ENCODE peak calls at places on chromosomes 3 and 15, in six cellular contexts. I is SK-N-SH; R is left lung; J is right lobe of liver; H is CD4-positive, alpha-beta T cell; T is fibroblast of lung. M is an unnamed sample.

GRCh38 chr3:194687638-194688206 is 2.0 kb downstream of the FAM43A start:
- DNase-seq in H (peak), J (peak), R (peak), T (peak), I (peak), M (peak)

GRCh38 chr3:53190659-53191058 is 29.6 kb downstream of the PRKCD start:
- DNase-seq in I (no peak), H (no peak), T (no peak), R (no peak), J (no peak), M (no peak)

GRCh38 chr15:86650084-86650483 is 570.4 kb downstream of the AGBL1 start:
- DNase-seq in I (no peak), R (no peak), T (peak), H (no peak), J (no peak), M (no peak)

GRCh38 chr3:190626951-190627620 is 113.2 kb downstream of the IL1RAP start:
- DNase-seq in J (no peak), I (no peak), H (no peak), R (no peak), T (no peak), M (no peak)

GRCh38 chr3:155252535-155252934 is 40.9 kb downstream of the STRIT1 start:
- DNase-seq in J (no peak), I (no peak), R (no peak), T (no peak), H (no peak), M (no peak)

GRCh38 chr15:55786341-55786740 is 43.4 kb upstream of the PRTG start:
- DNase-seq in R (no peak), I (no peak), J (no peak), H (no peak), T (no peak), M (no peak)

GRCh38 chr15:49832421-49832980 is 211.7 kb downstream of the DTWD1 start:
- DNase-seq in T (peak), I (peak), R (no peak), J (peak), H (no peak), M (no peak)

GRCh38 chr3:187130346-187131066 is 8.8 kb downstream of the RPL39L start:
- DNase-seq in I (no peak), H (no peak), J (no peak), T (peak), R (no peak), M (no peak)

GRCh38 chr3:52827866-52828376 is 2.6 kb downstream of the ITIH4 start:
- DNase-seq in T (no peak), J (peak), H (no peak), R (no peak), I (peak), M (no peak)

GRCh38 chr3:15815696-15816095 is 17.9 kb upstream of the ANKRD28 start:
- DNase-seq in T (peak), I (peak), H (no peak), R (no peak), J (no peak), M (no peak)

GRCh38 chr15:35850284-35850683 is 304.3 kb upstream of the DPH6 start:
- DNase-seq in I (no peak), H (no peak), R (no peak), T (no peak), J (no peak), M (no peak)

GRCh38 chr3:72018339-72018984 is 233.5 kb upstream of the PROK2 start:
- DNase-seq in I (no peak), J (no peak), R (no peak), T (no peak), H (no peak), M (no peak)

GRCh38 chr3:62604301-62604700 is 231.0 kb upstream of the FEZF2 start:
- DNase-seq in R (no peak), T (peak), H (no peak), J (no peak), I (no peak), M (no peak)

GRCh38 chr15:83106994-83107840 is at the start of gene TM6SF1:
- DNase-seq in J (peak), T (no peak), H (no peak), I (peak), R (peak), M (no peak)

GRCh38 chr15:100737214-100737613 is 134.8 kb downstream of the ASB7 start:
- DNase-seq in J (no peak), H (no peak), I (peak), T (no peak), R (no peak), M (no peak)

GRCh38 chr3:12963184-12963868 is 109.9 kb downstream of the IQSEC1 start:
- DNase-seq in R (no peak), J (no peak), I (no peak), H (no peak), T (no peak), M (no peak)

GRCh38 chr15:64697911-64698369 is 77.4 kb downstream of the RBPMS2 start:
- DNase-seq in J (no peak), T (peak), I (no peak), R (no peak), H (no peak), M (no peak)

GRCh38 chr15:25679492-25679891 is 183.6 kb downstream of the ATP10A start:
- DNase-seq in H (no peak), I (no peak), R (no peak), J (no peak), T (no peak), M (no peak)

GRCh38 chr3:38004415-38005075 is 14.0 kb downstream of the VILL start:
- DNase-seq in T (peak), H (peak), I (peak), J (peak), R (no peak), M (peak)

GRCh38 chr3:122563717-122564025 is 429 bp downstream of the PARP9 start:
- DNase-seq in I (peak), J (no peak), T (peak), R (no peak), H (no peak), M (no peak)

GRCh38 chr15:75107905-75108838 is 84.8 kb downstream of the PPCDC start:
- DNase-seq in H (peak), T (peak), R (peak), I (no peak), J (no peak), M (no peak)

GRCh38 chr3:69079269-69080159 is 651 bp downstream of the UBA3 start:
- DNase-seq in I (peak), H (peak), J (peak), R (peak), T (no peak), M (no peak)

GRCh38 chr3:27312044-27312668 is 57.0 kb downstream of the NEK10 start:
- DNase-seq in J (no peak), R (no peak), T (peak), H (no peak), I (peak), M (no peak)

GRCh38 chr15:100284191-100284590 is 57.6 kb downstream of the ADAMTS17 start:
- DNase-seq in I (no peak), J (no peak), T (no peak), R (no peak), H (no peak), M (no peak)

GRCh38 chr15:84816694-84817460 is at the start of gene ALPK3:
- DNase-seq in J (peak), R (peak), H (no peak), T (peak), I (peak), M (no peak)

GRCh38 chr3:176041812-176042211 is 1155.5 kb downstream of the TBL1XR1 start:
- DNase-seq in R (no peak), H (no peak), J (no peak), T (peak), I (no peak), M (no peak)

GRCh38 chr3:104437131-104437750 is 929.5 kb upstream of the ALCAM start:
- DNase-seq in I (no peak), T (peak), H (no peak), J (no peak), R (no peak), M (no peak)

GRCh38 chr3:187207624-187208023 is 10.3 kb downstream of the RTP1 start:
- DNase-seq in I (no peak), T (peak), J (no peak), R (no peak), H (no peak), M (no peak)

GRCh38 chr3:30618508-30618907 is 12.1 kb downstream of the TGFBR2 start:
- DNase-seq in R (no peak), I (no peak), J (no peak), H (no peak), T (no peak), M (no peak)

GRCh38 chr3:12822725-12823373 is 18.5 kb downstream of the RPL32 start:
- DNase-seq in R (no peak), T (no peak), J (no peak), I (no peak), H (no peak), M (no peak)

GRCh38 chr3:195790891-195791290 is 20.8 kb downstream of the MUC4 start:
- DNase-seq in T (no peak), I (no peak), R (no peak), J (no peak), H (no peak), M (no peak)

GRCh38 chr15:89946681-89947313 is 34.0 kb upstream of the ARPIN start:
- DNase-seq in H (no peak), J (no peak), I (no peak), R (no peak), T (no peak), M (no peak)

GRCh38 chr3:29515451-29515850 is 234.6 kb downstream of the RBMS3 start:
- DNase-seq in R (no peak), J (no peak), T (peak), I (no peak), H (no peak), M (no peak)

GRCh38 chr3:29525254-29525881 is 244.5 kb downstream of the RBMS3 start:
- DNase-seq in H (no peak), J (peak), T (peak), I (no peak), R (no peak), M (no peak)

GRCh38 chr3:29521751-29522150 is 240.9 kb downstream of the RBMS3 start:
- DNase-seq in I (no peak), T (no peak), H (no peak), J (no peak), R (no peak), M (no peak)

GRCh38 chr3:29516164-29516563 is 235.3 kb downstream of the RBMS3 start:
- DNase-seq in I (no peak), R (no peak), H (no peak), J (no peak), T (no peak), M (no peak)

DNA sequence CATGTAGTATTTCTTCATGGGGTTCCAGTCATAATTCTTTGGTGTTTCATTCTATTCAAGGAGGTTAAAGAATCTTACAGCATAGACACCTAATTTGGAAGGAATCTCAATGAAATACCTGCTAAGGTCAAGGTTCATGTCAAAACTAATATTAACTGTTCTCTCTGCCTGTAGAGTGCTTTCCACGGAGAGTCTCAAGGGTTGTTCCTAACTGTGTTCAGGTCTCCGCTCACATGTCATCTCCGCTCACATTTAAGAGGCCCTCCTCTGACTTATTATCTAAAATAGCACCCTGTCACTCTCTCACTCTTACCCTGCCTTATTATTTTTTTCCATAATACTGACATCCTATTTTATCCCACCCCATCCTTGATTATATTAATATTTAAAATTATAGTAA is 239.9 kb downstream of the RBMS3 start:
- DNase-seq in R (no peak), T (peak), I (no peak), J (no peak), H (no peak), M (no peak)
- H3K27ac ChIP-seq in R (no peak), T (no peak), I (peak), J (no peak), H (no peak), M (no peak)

DNA sequence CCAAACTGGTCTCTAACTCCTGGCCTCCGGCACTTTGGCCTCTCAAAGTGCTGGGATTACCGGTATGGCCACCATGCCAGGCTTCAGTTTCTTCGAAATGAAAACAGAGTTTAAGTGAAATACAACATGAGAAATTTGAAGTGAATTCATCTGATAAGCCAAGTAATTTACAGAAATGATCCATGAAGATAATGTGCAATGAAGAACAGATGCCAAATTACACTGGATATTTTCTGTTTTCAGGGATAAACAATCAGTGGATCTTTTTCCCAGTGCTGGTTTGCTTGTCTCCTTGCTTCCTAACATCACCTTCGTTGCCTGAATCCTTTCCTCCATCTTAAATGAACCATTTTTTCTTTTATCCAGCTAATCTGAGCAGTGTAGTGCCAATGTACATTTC is 46.2 kb upstream of the SUCLG2 start:
- DNase-seq in I (peak), T (no peak), R (no peak), J (no peak), H (no peak), M (no peak)
- H3K27ac ChIP-seq in I (no peak), T (no peak), R (no peak), J (no peak), H (no peak), M (no peak)

GRCh38 chr3:119293761-119294401 is at the start of gene ARHGAP31:
- DNase-seq in H (peak), T (peak), J (peak), R (peak), I (peak), M (peak)
- H3K27ac ChIP-seq in H (peak), T (peak), J (peak), R (peak), I (peak), M (peak)

GRCh38 chr3:17588422-17588821 is 154.0 kb downstream of the TBC1D5 start:
- DNase-seq in T (no peak), I (no peak), H (no peak), R (no peak), J (no peak), M (no peak)

GRCh38 chr3:17589888-17590287 is 152.5 kb downstream of the TBC1D5 start:
- DNase-seq in T (no peak), J (no peak), R (no peak), H (no peak), I (no peak), M (no peak)

GRCh38 chr3:17585561-17586325 is 156.7 kb downstream of the TBC1D5 start:
- DNase-seq in T (no peak), J (no peak), R (no peak), H (no peak), I (no peak), M (no peak)

DNA sequence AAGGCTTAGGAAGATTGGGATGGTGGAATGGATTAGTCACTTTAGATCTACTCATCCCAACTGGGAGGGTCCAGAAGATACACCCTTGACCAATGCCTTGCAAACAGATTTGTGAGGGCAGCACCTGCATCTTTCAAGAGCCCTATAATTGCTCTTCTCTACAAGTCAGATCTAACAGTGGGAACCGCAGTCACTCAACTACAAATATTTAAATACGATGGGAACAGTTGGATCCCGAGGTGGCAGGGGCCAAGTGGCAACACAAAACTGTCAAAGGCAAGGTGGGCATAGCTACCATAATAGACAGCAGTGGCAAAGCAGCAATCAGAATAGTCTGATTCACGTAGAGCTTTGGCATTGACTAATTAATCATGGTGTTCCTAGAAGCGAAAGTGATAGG is 152.0 kb downstream of the TBC1D5 start:
- DNase-seq in T (no peak), H (no peak), I (no peak), J (no peak), R (no peak), M (no peak)
- H3K27ac ChIP-seq in T (no peak), H (no peak), I (no peak), J (no peak), R (no peak), M (no peak)

GRCh38 chr3:49489247-49489646 is 19.2 kb downstream of the DAG1 start:
- DNase-seq in T (no peak), I (no peak), R (no peak), J (peak), H (no peak), M (no peak)
- H3K27ac ChIP-seq in T (no peak), I (no peak), R (no peak), J (no peak), H (no peak), M (no peak)

GRCh38 chr3:171116365-171116764 is 89.8 kb upstream of the SLC2A2 start:
- DNase-seq in I (no peak), T (peak), R (no peak), H (no peak), J (no peak), M (no peak)

GRCh38 chr3:171113716-171114115 is 87.2 kb upstream of the SLC2A2 start:
- DNase-seq in H (no peak), J (no peak), I (peak), T (no peak), R (no peak), M (no peak)

GRCh38 chr3:171115667-171116066 is 89.1 kb upstream of the SLC2A2 start:
- DNase-seq in H (no peak), J (no peak), T (no peak), I (no peak), R (no peak), M (peak)

GRCh38 chr3:171108066-171108465 is 81.5 kb upstream of the SLC2A2 start:
- DNase-seq in R (no peak), J (no peak), T (peak), H (no peak), I (no peak), M (no peak)

DNA sequence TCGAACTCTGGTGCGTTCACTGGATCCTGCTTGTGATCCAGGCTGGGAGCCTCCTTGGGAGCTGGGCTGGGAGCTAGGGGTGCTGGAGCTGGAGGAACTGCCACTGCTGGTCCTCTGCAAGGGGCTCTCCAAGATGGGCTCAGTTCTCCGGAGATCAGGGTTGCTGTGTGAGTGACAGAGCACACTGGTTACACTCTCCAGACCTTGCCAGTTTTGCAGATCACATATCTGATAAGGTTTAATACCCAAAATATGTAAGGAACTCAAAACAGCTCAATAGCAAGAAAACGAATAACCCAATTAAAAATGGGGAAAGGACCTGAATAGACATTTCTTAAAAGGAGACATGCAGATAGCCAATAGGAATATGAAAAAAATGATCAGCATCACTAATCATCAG is 84.2 kb upstream of the SLC2A2 start:
- DNase-seq in T (no peak), H (no peak), J (no peak), R (no peak), I (no peak), M (no peak)
- H3K27ac ChIP-seq in T (no peak), H (no peak), J (no peak), R (no peak), I (no peak), M (no peak)

GRCh38 chr15:42803436-42803835 is 66.5 kb upstream of the CDAN1 start:
- DNase-seq in T (no peak), I (no peak), R (no peak), J (no peak), H (no peak), M (no peak)
- H3K27ac ChIP-seq in T (no peak), I (no peak), R (no peak), J (no peak), H (no peak), M (no peak)

DNA sequence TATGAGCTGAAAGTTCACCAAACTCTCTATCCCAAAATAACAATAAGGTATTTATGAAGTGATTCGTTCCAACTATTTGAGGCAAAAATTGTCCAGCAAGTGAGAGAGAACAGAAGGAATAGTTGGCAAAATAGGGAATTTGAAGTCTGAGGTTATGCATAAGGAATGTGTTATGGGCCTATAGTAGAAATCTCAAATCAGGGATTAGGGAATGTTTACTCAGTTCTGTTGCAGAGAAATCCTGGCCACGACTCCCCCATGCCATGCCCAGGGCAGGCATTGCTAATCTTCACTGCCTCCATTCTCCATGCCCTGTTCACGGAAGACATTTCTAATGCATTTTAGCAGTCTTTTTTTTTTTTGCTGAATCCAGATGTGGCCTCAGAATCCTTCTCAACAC is 58.6 kb downstream of the FLNB start:
- DNase-seq in J (no peak), R (no peak), T (peak), H (no peak), I (no peak), M (no peak)
- H3K27ac ChIP-seq in J (no peak), R (no peak), T (no peak), H (no peak), I (no peak), M (no peak)

GRCh38 chr3:39781025-39781424 is 28.4 kb upstream of the MYRIP start:
- DNase-seq in I (no peak), J (no peak), R (no peak), H (no peak), T (no peak), M (no peak)
- H3K27ac ChIP-seq in I (no peak), J (no peak), R (no peak), H (no peak), T (no peak), M (no peak)

M was measured in substantia nigra.